ENCODE peak calls at places on chromosome 22, in six cellular contexts. W, K, Y, D, E and H are unnamed samples.

GRCh38 chr22:19876314-19876940 is 21.8 kb upstream of the GNB1L start:
- DNase-seq in W (no peak), K (no peak), Y (no peak), D (no peak), E (no peak), H (no peak)

GRCh38 chr22:26503758-26504157 is 8.5 kb downstream of the TFIP11 start:
- DNase-seq in W (no peak), K (no peak), Y (no peak), D (no peak), E (no peak), H (no peak)

GRCh38 chr22:31206896-31207687 is 5.0 kb upstream of the LIMK2 start:
- DNase-seq in W (no peak), K (no peak), Y (no peak), D (no peak), E (no peak), H (no peak)

GRCh38 chr22:24433868-24434471 is 6.6 kb downstream of the ADORA2A start:
- DNase-seq in W (peak; percentile 19), K (no peak), Y (peak; percentile 95), D (peak; percentile 40), E (no peak), H (peak; percentile 35)

GRCh38 chr22:32926600-32926999 is 125.1 kb downstream of the TIMP3 start:
- DNase-seq in W (peak; percentile 67), K (no peak), Y (peak; percentile 64), D (no peak), E (peak; percentile 8), H (no peak)

GRCh38 chr22:27029584-27030130 is 372.3 kb downstream of the MIAT start:
- DNase-seq in W (no peak), K (no peak), Y (no peak), D (no peak), E (no peak), H (no peak)

GRCh38 chr22:39559456-39560105 is 11.0 kb upstream of the CACNA1I start:
- DNase-seq in W (peak; percentile 29), K (no peak), Y (peak; percentile 28), D (no peak), E (no peak), H (no peak)

GRCh38 chr22:19848298-19849224 is 6.1 kb downstream of the GNB1L start:
- DNase-seq in W (no peak), K (no peak), Y (no peak), D (no peak), E (peak; percentile 69), H (no peak)

GRCh38 chr22:37378642-37379058 is 48.6 kb downstream of the ELFN2 start:
- DNase-seq in W (no peak), K (no peak), Y (no peak), D (no peak), E (no peak), H (no peak)

GRCh38 chr22:38973289-38974169 is 8.6 kb upstream of the APOBEC3B start:
- DNase-seq in W (peak; percentile 72), K (no peak), Y (peak; percentile 79), D (no peak), E (peak; percentile 13), H (no peak)

GRCh38 chr22:36277482-36278291 is 24.8 kb downstream of the APOL1 start:
- DNase-seq in W (peak; percentile 77), K (peak; percentile 35), Y (peak; percentile 82), D (peak; percentile 42), E (peak; percentile 55), H (peak; percentile 25)

GRCh38 chr22:23414727-23415489 is 165.2 kb downstream of the IGLL1 start:
- DNase-seq in W (no peak), K (no peak), Y (no peak), D (no peak), E (no peak), H (no peak)

GRCh38 chr22:42905217-42905616 is 48.1 kb upstream of the ARFGAP3 start:
- DNase-seq in W (no peak), K (no peak), Y (no peak), D (no peak), E (no peak), H (no peak)

GRCh38 chr22:19514831-19515565 is 9.2 kb downstream of the CLDN5 start:
- DNase-seq in W (no peak), K (no peak), Y (no peak), D (no peak), E (no peak), H (no peak)

GRCh38 chr22:46450931-46451660 is 86.3 kb downstream of the CELSR1 start:
- DNase-seq in W (no peak), K (no peak), Y (no peak), D (no peak), E (no peak), H (no peak)

GRCh38 chr22:36565686-36566085 is 36.7 kb upstream of the EIF3D start:
- DNase-seq in W (no peak), K (no peak), Y (no peak), D (no peak), E (no peak), H (no peak)

GRCh38 chr22:36464715-36465231 is 16.7 kb downstream of the TXN2 start:
- DNase-seq in W (no peak), K (no peak), Y (no peak), D (no peak), E (no peak), H (no peak)

GRCh38 chr22:37930270-37930951 is 23.0 kb downstream of the C22orf23 start:
- DNase-seq in W (peak; percentile 41), K (no peak), Y (peak; percentile 71), D (no peak), E (no peak), H (no peak)

GRCh38 chr22:39999144-39999757 is 4.5 kb downstream of the FAM83F start:
- DNase-seq in W (no peak), K (no peak), Y (no peak), D (no peak), E (peak; percentile 58), H (no peak)

GRCh38 chr22:40313007-40313406 is 33.3 kb upstream of the ADSL start:
- DNase-seq in W (no peak), K (no peak), Y (no peak), D (no peak), E (no peak), H (no peak)

GRCh38 chr22:38129856-38130255 is 19.4 kb upstream of the BAIAP2L2 start:
- DNase-seq in W (no peak), K (no peak), Y (no peak), D (no peak), E (no peak), H (no peak)

GRCh38 chr22:44547371-44547770 is 49.3 kb upstream of the RTL6 start:
- DNase-seq in W (no peak), K (no peak), Y (no peak), D (no peak), E (no peak), H (no peak)

GRCh38 chr22:43136255-43136654 is 6.9 kb downstream of the MCAT start:
- DNase-seq in W (peak; percentile 57), K (peak; percentile 24), Y (peak; percentile 67), D (no peak), E (no peak), H (no peak)

GRCh38 chr22:28279888-28280287 is 360.8 kb upstream of the PITPNB start:
- DNase-seq in W (peak; percentile 75), K (no peak), Y (no peak), D (no peak), E (no peak), H (no peak)

GRCh38 chr22:27004434-27004833 is 347.0 kb downstream of the MIAT start:
- DNase-seq in W (no peak), K (no peak), Y (peak; percentile 30), D (no peak), E (peak; percentile 4), H (no peak)

GRCh38 chr22:23248583-23248982 is 68.3 kb downstream of the BCR start:
- DNase-seq in W (peak; percentile 63), K (no peak), Y (no peak), D (no peak), E (peak; percentile 38), H (no peak)

GRCh38 chr22:23574371-23574811 is 5.7 kb downstream of the IGLL1 start:
- DNase-seq in W (no peak), K (no peak), Y (no peak), D (no peak), E (no peak), H (no peak)

GRCh38 chr22:25775501-25775900 is 33.5 kb downstream of the MYO18B start:
- DNase-seq in W (no peak), K (no peak), Y (no peak), D (no peak), E (peak; percentile 12), H (peak; percentile 4)

GRCh38 chr22:49970528-49971231 is 10.1 kb downstream of the PIM3 start:
- DNase-seq in W (peak; percentile 97), K (peak; percentile 85), Y (peak; percentile 90), D (peak; percentile 93), E (peak; percentile 99), H (peak; percentile 94)

GRCh38 chr22:17471901-17472566 is 91.3 kb upstream of the SLC25A18 start:
- DNase-seq in W (no peak), K (no peak), Y (no peak), D (no peak), E (no peak), H (peak; percentile 1)

GRCh38 chr22:49800408-49801238 is 27.1 kb downstream of the BRD1 start:
- DNase-seq in W (no peak), K (no peak), Y (no peak), D (no peak), E (no peak), H (no peak)

GRCh38 chr22:30992565-30992964 is 23.5 kb downstream of the TUG1 start:
- DNase-seq in W (no peak), K (no peak), Y (no peak), D (no peak), E (no peak), H (no peak)